ENCODE peak calls at places on chromosomes 5 and 9, in six cellular contexts. Y, O, D, M, G and N are unnamed samples.

GRCh38 chr9:36566813-36567217 is 5.9 kb upstream of the MELK start:
- DNase-seq in Y (peak), O (peak), D (no peak), M (peak), G (no peak), N (peak)

GRCh38 chr5:5335708-5336211 is 86.7 kb upstream of the ICE1 start:
- DNase-seq in Y (peak), O (no peak), D (no peak), M (peak), G (no peak), N (peak)

GRCh38 chr5:127442085-127442484 is 75.4 kb upstream of the PRRC1 start:
- DNase-seq in Y (peak), O (no peak), D (no peak), M (peak), G (no peak), N (peak)

GRCh38 chr9:94889627-94890026 is 163.1 kb downstream of the AOPEP start:
- DNase-seq in Y (no peak), O (no peak), D (no peak), M (no peak), G (no peak), N (no peak)

GRCh38 chr5:133738271-133738670 is 125.9 kb upstream of the FSTL4 start:
- DNase-seq in Y (no peak), O (no peak), D (no peak), M (no peak), G (no peak), N (no peak)

GRCh38 chr9:27528886-27529315 is 713 bp downstream of the MOB3B start:
- DNase-seq in Y (peak), O (peak), D (no peak), M (no peak), G (peak), N (peak)

GRCh38 chr5:179868541-179868940 is 9.9 kb upstream of the MRNIP start:
- DNase-seq in Y (no peak), O (no peak), D (no peak), M (no peak), G (no peak), N (no peak)

GRCh38 chr5:73483676-73484075 is 14.6 kb upstream of the BTF3 start:
- DNase-seq in Y (no peak), O (no peak), D (no peak), M (no peak), G (no peak), N (no peak)

GRCh38 chr9:126676685-126677143 is 63.0 kb downstream of the LMX1B start:
- DNase-seq in Y (no peak), O (no peak), D (no peak), M (no peak), G (no peak), N (no peak)

GRCh38 chr5:39376293-39376714 is 12.0 kb upstream of the C9 start:
- DNase-seq in Y (peak), O (no peak), D (peak), M (peak), G (peak), N (peak)

GRCh38 chr5:39521945-39522590 is 97.3 kb upstream of the DAB2 start:
- DNase-seq in Y (no peak), O (no peak), D (no peak), M (no peak), G (no peak), N (no peak)

DNA sequence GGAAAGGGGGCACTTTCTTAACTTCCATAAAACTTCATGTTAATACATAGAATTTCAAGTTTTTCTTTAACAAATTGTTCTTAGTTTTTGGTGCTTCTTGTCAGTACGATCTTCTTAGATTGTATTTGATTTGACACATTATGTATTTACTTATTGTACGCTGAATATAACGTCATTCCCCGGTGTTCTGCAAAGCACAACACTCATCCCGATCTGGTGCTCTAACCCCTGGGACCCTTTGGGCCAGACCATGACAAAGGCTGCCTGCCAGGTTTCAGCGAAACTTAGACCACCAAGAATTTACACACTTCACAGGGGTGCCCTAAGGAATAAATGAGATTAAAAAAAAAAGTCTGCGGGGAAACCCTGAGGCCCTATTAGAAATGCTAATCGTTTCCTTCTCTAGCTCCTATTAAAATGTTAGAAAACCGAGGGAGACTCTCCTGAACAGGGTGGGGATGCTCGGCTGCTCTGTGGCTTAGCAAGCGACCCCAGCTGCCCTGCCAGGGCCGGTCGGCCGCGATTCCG is 886 bp upstream of the ANP32B start:
- DNase-seq in Y (no peak), O (no peak), D (no peak), M (no peak), G (no peak), N (no peak)
- H3K4me3 ChIP-seq in Y (peak), O (peak), D (peak), M (peak), G (peak), N (peak)

GRCh38 chr5:32712463-32713395 is 1.6 kb downstream of the NPR3 start:
- DNase-seq in Y (no peak), O (no peak), D (no peak), M (peak), G (peak), N (no peak)

GRCh38 chr5:32714836-32715235 is 3.7 kb downstream of the NPR3 start:
- DNase-seq in Y (no peak), O (no peak), D (no peak), M (no peak), G (no peak), N (no peak)

GRCh38 chr5:32711693-32712462 is 757 bp downstream of the NPR3 start:
- DNase-seq in Y (no peak), O (no peak), D (no peak), M (peak), G (peak), N (peak)

GRCh38 chr5:32710859-32711692 is at the start of gene NPR3:
- DNase-seq in Y (peak), O (no peak), D (no peak), M (peak), G (no peak), N (peak)

DNA sequence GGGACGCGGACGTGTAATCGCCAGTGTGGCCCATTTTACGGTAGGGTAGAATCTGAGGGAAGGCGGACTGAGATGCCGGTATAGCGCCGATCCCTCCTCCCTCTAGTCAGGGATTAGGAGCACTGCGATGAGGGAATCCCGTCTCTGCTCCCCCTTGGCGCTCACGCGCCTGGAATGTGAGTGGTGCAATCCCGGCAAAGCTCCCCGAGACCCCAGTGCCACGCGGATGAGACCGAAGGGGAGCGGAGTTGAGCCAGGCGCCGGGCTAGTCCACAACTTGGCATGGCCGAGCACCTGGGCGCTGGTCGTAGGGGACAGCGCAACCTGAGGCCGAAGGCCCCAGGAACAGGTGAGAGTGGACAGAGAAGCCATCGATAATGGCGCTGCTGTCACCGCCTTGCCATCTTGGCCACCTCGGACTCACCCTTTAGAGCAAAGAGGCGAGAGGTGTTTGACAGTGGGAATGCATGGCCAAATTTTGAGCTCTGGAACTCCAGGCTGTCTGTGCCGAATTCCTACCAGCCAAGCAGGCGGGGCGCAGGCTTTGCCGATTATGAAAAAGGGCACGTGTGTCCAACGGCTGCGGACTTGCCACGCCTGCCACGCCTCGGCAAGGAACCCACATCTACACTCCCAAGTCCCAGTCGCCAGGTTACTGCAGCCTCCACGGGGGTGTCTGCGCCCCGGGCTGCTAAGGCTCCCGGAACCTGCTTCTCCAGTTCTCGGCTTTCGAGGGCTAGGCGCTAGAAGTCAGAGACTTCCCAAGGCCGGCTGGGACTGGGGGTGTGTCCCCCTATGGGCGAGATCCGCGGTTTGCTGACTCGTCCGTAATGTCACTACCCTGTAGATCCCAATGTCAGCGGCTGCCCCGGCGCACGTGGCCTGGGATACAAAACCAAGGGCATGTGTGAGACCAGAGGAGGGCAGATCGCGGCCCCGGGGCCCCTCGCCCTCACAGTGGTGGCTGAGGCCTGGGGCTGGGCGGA is 2.6 kb downstream of the NPR3 start:
- DNase-seq in Y (no peak), O (no peak), D (no peak), M (peak), G (peak), N (no peak)
- H3K4me3 ChIP-seq in Y (peak), O (peak), D (no peak), M (peak), G (no peak), N (peak)

GRCh38 chr9:132944294-132945185 is at the start of gene TSC1:
- DNase-seq in Y (peak), O (peak), D (peak), M (peak), G (peak), N (peak)

GRCh38 chr9:132939169-132939568 is 5.2 kb downstream of the TSC1 start:
- DNase-seq in Y (no peak), O (no peak), D (no peak), M (no peak), G (no peak), N (no peak)

GRCh38 chr9:132945186-132946130 is 1.0 kb upstream of the TSC1 start:
- DNase-seq in Y (no peak), O (no peak), D (no peak), M (no peak), G (no peak), N (no peak)

GRCh38 chr9:132943677-132944293 is 631 bp downstream of the TSC1 start:
- DNase-seq in Y (no peak), O (no peak), D (peak), M (no peak), G (no peak), N (peak)

GRCh38 chr9:132942541-132943182 is 1.8 kb downstream of the TSC1 start:
- DNase-seq in Y (peak), O (no peak), D (no peak), M (no peak), G (no peak), N (peak)
- H3K4me3 ChIP-seq in Y (peak), O (peak), D (no peak), M (peak), G (peak), N (peak)

GRCh38 chr9:16191691-16192402 is 639.0 kb downstream of the CCDC171 start:
- DNase-seq in Y (peak), O (peak), D (peak), M (peak), G (peak), N (peak)
- H3K4me3 ChIP-seq in Y (peak), O (no peak), D (no peak), M (no peak), G (no peak), N (peak)

GRCh38 chr5:86814907-86815306 is 197.2 kb downstream of the COX7C start:
- DNase-seq in Y (no peak), O (no peak), D (no peak), M (no peak), G (no peak), N (no peak)
- H3K4me3 ChIP-seq in Y (no peak), O (no peak), D (no peak), M (no peak), G (no peak), N (no peak)

DNA sequence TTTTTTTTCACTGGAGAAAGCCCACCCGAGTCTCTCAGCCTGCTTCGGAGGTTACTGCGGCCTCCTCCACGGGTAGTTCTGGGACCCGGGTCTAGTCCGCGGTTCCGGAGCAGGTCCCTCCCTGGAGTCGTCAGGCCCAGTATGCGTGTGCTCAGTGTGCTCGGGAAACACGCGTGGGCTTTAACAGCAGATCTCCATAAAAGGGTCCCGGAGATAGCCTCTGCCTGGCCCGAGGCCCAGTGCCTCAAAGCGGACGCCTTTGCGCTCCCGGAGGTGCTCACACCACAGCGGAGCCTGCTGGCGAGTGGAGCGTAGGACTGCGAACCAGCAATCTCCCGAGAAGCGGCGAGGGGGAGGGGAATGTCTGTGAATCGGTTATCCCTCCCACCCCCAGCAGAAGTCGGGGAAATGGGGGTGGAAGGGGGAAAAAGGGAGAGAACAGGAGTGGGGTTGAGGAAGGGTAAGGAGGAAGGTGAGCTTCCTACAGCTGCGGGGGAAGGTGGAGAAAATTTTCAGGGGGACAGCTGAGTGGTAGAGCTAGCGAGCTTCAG is 28.7 kb downstream of the CDKN2A start:
- DNase-seq in Y (peak), O (no peak), D (peak), M (peak), G (peak), N (peak)
- H3K4me3 ChIP-seq in Y (peak), O (peak), D (peak), M (peak), G (peak), N (peak)

GRCh38 chr9:124448019-124448418 is 2.2 kb upstream of the ADGRD2 start:
- DNase-seq in Y (no peak), O (no peak), D (no peak), M (no peak), G (no peak), N (no peak)

GRCh38 chr9:124449381-124450151 is 685 bp upstream of the ADGRD2 start:
- DNase-seq in Y (no peak), O (no peak), D (no peak), M (no peak), G (no peak), N (no peak)

GRCh38 chr9:124450931-124451661 is 845 bp downstream of the ADGRD2 start:
- DNase-seq in Y (no peak), O (no peak), D (no peak), M (no peak), G (no peak), N (no peak)

GRCh38 chr9:124452326-124452725 is 2.1 kb downstream of the ADGRD2 start:
- DNase-seq in Y (no peak), O (no peak), D (no peak), M (no peak), G (no peak), N (no peak)

GRCh38 chr9:124450241-124450924 is at the start of gene ADGRD2:
- DNase-seq in Y (peak), O (no peak), D (no peak), M (peak), G (no peak), N (peak)
- H3K4me3 ChIP-seq in Y (no peak), O (no peak), D (no peak), M (no peak), G (no peak), N (peak)

GRCh38 chr5:135739383-135739961 is 95.0 kb upstream of the SLC25A48 start:
- DNase-seq in Y (no peak), O (no peak), D (no peak), M (no peak), G (no peak), N (peak)

GRCh38 chr5:135740475-135740874 is 94.0 kb upstream of the SLC25A48 start:
- DNase-seq in Y (no peak), O (no peak), D (no peak), M (no peak), G (no peak), N (no peak)

GRCh38 chr5:135738564-135738875 is 95.9 kb upstream of the SLC25A48 start:
- DNase-seq in Y (no peak), O (no peak), D (no peak), M (no peak), G (no peak), N (no peak)

GRCh38 chr5:135737701-135738563 is 96.5 kb upstream of the SLC25A48 start:
- DNase-seq in Y (no peak), O (no peak), D (no peak), M (no peak), G (no peak), N (no peak)

DNA sequence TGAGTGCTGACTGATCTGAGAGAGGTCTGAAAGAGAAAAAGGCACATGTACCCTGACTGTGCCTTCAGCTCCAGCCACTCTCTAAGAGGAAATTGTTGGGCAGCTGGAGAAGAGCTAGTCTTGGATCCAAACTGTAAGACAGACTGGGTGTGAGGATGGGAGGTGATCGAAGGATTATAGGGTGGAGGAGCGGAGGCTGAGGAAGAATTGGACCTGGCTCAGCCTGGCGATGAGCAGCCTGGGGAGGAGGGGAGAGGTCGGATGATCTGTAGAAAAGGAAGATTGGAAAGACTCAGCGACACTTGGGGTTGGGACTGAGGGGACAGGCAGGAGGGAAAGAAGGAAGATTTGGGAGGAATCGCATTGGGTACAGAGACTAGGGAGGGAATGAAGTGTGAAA is 98.6 kb upstream of the SLC25A48 start:
- DNase-seq in Y (no peak), O (no peak), D (no peak), M (no peak), G (no peak), N (no peak)
- H3K4me3 ChIP-seq in Y (no peak), O (no peak), D (no peak), M (no peak), G (no peak), N (no peak)